ENCODE peak calls at places on chromosomes 13 and 19, in five cellular contexts. One of them, this sample, is unnamed.

GRCh38 chr13:75687145-75687763 is 51.1 kb downstream of the LMO7 start:
- DNase-seq in A549: peak; percentile 54
- DNase-seq in tibial nerve: no peak
- DNase-seq in transverse colon: no peak
- DNase-seq in esophagus muscularis mucosa: no peak
- DNase-seq in this sample: no peak

GRCh38 chr19:41564515-41565383 is 11.2 kb upstream of the CEACAM21 start:
- DNase-seq in A549: no peak
- DNase-seq in tibial nerve: no peak
- DNase-seq in transverse colon: no peak
- DNase-seq in esophagus muscularis mucosa: no peak
- DNase-seq in this sample: no peak

GRCh38 chr13:100550433-100550832 is 38.2 kb downstream of the GGACT start:
- DNase-seq in A549: no peak
- DNase-seq in tibial nerve: no peak
- DNase-seq in transverse colon: no peak
- DNase-seq in esophagus muscularis mucosa: no peak
- DNase-seq in this sample: no peak

GRCh38 chr19:3047307-3048189 is 14.7 kb downstream of the TLE5 start:
- DNase-seq in A549: peak; percentile 77
- DNase-seq in tibial nerve: peak; percentile 93
- DNase-seq in transverse colon: peak; percentile 92
- DNase-seq in esophagus muscularis mucosa: peak; percentile 97
- DNase-seq in this sample: peak; percentile 97

GRCh38 chr13:24650157-24650556 is 30.1 kb upstream of the ATP12A start:
- DNase-seq in A549: no peak
- DNase-seq in tibial nerve: no peak
- DNase-seq in transverse colon: no peak
- DNase-seq in esophagus muscularis mucosa: no peak
- DNase-seq in this sample: no peak

GRCh38 chr13:114067381-114067885 is 65.0 kb downstream of the RASA3 start:
- DNase-seq in A549: no peak
- DNase-seq in tibial nerve: no peak
- DNase-seq in transverse colon: no peak
- DNase-seq in esophagus muscularis mucosa: no peak
- DNase-seq in this sample: no peak

GRCh38 chr19:17346109-17346671 is 8.8 kb downstream of the GTPBP3 start:
- DNase-seq in A549: peak; percentile 67
- DNase-seq in tibial nerve: peak; percentile 80
- DNase-seq in transverse colon: peak; percentile 82
- DNase-seq in esophagus muscularis mucosa: no peak
- DNase-seq in this sample: no peak

GRCh38 chr13:51097353-51098043 is 13.6 kb downstream of the C13orf42 start:
- DNase-seq in A549: no peak
- DNase-seq in tibial nerve: no peak
- DNase-seq in transverse colon: no peak
- DNase-seq in esophagus muscularis mucosa: no peak
- DNase-seq in this sample: no peak

GRCh38 chr13:22114630-22115311 is 443.9 kb downstream of the FGF9 start:
- DNase-seq in A549: no peak
- DNase-seq in tibial nerve: peak; percentile 43
- DNase-seq in transverse colon: no peak
- DNase-seq in esophagus muscularis mucosa: no peak
- DNase-seq in this sample: no peak

GRCh38 chr19:16185123-16185924 is at the start of gene FAM32A:
- DNase-seq in A549: peak; percentile 98
- DNase-seq in tibial nerve: peak; percentile 99
- DNase-seq in transverse colon: peak; percentile 100
- DNase-seq in esophagus muscularis mucosa: peak; percentile 100
- DNase-seq in this sample: peak; percentile 100

GRCh38 chr19:56827708-56828107 is 12.8 kb downstream of the PEG3 start:
- DNase-seq in A549: no peak
- DNase-seq in tibial nerve: no peak
- DNase-seq in transverse colon: no peak
- DNase-seq in esophagus muscularis mucosa: no peak
- DNase-seq in this sample: no peak

GRCh38 chr19:44003461-44004134 is 841 bp downstream of the ZNF230 start:
- DNase-seq in A549: no peak
- DNase-seq in tibial nerve: no peak
- DNase-seq in transverse colon: peak; percentile 8
- DNase-seq in esophagus muscularis mucosa: peak; percentile 66
- DNase-seq in this sample: no peak

GRCh38 chr13:109465151-109465550 is 321.2 kb downstream of the IRS2 start:
- DNase-seq in A549: peak; percentile 18
- DNase-seq in tibial nerve: no peak
- DNase-seq in transverse colon: no peak
- DNase-seq in esophagus muscularis mucosa: no peak
- DNase-seq in this sample: no peak

GRCh38 chr19:43476606-43477005 is 11.2 kb upstream of the LYPD3 start:
- DNase-seq in A549: no peak
- DNase-seq in tibial nerve: no peak
- DNase-seq in transverse colon: no peak
- DNase-seq in esophagus muscularis mucosa: no peak
- DNase-seq in this sample: no peak

DNA sequence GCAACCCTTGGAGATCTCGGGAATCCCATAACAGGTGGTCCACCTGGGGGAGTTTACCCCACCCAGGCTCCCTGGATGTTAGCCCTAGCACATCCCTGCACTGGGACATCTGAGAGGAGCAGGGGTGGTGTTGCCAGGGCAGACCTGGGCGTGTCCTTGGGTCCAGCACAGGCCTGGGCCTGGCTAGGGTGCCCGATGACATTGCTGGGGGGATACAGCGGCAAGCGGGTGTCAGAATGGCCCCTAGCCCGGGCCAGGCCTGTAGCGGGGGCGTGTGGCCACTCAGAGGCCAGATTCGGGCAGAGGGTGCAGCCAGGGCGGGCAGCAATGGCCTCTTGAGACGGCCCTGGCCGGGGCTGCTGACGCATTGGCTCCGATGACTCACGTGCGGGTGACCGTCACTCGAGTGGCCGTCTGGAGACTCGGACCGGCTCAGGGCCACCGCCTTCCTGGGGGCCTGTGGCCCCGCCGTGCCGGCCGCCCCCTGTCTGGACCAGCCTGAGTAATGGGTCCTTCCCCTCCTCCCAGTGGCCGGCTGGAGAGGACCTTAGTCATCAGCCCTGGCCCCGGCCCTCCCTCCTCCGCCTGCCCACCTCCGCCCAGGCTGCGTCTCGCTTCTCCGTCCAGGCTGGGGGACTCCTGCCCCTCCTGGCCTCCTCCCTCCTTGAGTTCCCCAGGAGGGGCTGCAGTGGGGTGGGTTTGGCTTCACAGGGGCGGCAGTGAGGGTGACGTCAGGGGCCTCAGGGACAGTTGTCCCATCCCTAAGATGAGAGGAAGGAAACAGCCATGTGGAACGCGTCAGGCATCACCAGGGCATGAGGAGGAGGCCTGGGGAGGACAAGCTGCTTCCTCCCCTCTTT is 23.2 kb upstream of the CRTC1 start:
- DNase-seq in A549: peak; percentile 68
- DNase-seq in tibial nerve: peak; percentile 49
- DNase-seq in transverse colon: peak; percentile 28
- DNase-seq in esophagus muscularis mucosa: no peak
- DNase-seq in this sample: no peak
- H3K27ac ChIP-seq in A549: peak overlapping the region; percentile 84
- H3K27ac ChIP-seq in tibial nerve: peak overlapping the region; percentile 79
- H3K27ac ChIP-seq in transverse colon: peak overlapping the region; percentile 69
- H3K27ac ChIP-seq in esophagus muscularis mucosa: peak overlapping the region; percentile 78
- H3K27ac ChIP-seq in this sample: peak overlapping the region; percentile 73

GRCh38 chr19:29812080-29812880 is 489 bp downstream of the CCNE1 start:
- DNase-seq in A549: no peak
- DNase-seq in tibial nerve: no peak
- DNase-seq in transverse colon: peak; percentile 43
- DNase-seq in esophagus muscularis mucosa: no peak
- DNase-seq in this sample: no peak

GRCh38 chr19:29810504-29810871 is 1.3 kb upstream of the CCNE1 start:
- DNase-seq in A549: peak; percentile 47
- DNase-seq in tibial nerve: peak; percentile 21
- DNase-seq in transverse colon: peak; percentile 14
- DNase-seq in esophagus muscularis mucosa: no peak
- DNase-seq in this sample: no peak

GRCh38 chr19:29809795-29810503 is 1.8 kb upstream of the CCNE1 start:
- DNase-seq in A549: no peak
- DNase-seq in tibial nerve: no peak
- DNase-seq in transverse colon: no peak
- DNase-seq in esophagus muscularis mucosa: no peak
- DNase-seq in this sample: no peak

GRCh38 chr19:29812881-29813275 is 1.1 kb downstream of the CCNE1 start:
- DNase-seq in A549: no peak
- DNase-seq in tibial nerve: no peak
- DNase-seq in transverse colon: no peak
- DNase-seq in esophagus muscularis mucosa: no peak
- DNase-seq in this sample: no peak

GRCh38 chr19:29811125-29812079 is at the start of gene CCNE1:
- DNase-seq in A549: peak; percentile 90
- DNase-seq in tibial nerve: peak; percentile 91
- DNase-seq in transverse colon: peak; percentile 97
- DNase-seq in esophagus muscularis mucosa: peak; percentile 95
- DNase-seq in this sample: peak; percentile 94
- TF ChIP-seq POLR2A in A549: peak; percentile 61
- TF ChIP-seq POLR2A in tibial nerve: no peak
- TF ChIP-seq POLR2A in transverse colon: peak; percentile 34
- TF ChIP-seq POLR2A in esophagus muscularis mucosa: no peak
- TF ChIP-seq POLR2A in this sample: no peak

DNA sequence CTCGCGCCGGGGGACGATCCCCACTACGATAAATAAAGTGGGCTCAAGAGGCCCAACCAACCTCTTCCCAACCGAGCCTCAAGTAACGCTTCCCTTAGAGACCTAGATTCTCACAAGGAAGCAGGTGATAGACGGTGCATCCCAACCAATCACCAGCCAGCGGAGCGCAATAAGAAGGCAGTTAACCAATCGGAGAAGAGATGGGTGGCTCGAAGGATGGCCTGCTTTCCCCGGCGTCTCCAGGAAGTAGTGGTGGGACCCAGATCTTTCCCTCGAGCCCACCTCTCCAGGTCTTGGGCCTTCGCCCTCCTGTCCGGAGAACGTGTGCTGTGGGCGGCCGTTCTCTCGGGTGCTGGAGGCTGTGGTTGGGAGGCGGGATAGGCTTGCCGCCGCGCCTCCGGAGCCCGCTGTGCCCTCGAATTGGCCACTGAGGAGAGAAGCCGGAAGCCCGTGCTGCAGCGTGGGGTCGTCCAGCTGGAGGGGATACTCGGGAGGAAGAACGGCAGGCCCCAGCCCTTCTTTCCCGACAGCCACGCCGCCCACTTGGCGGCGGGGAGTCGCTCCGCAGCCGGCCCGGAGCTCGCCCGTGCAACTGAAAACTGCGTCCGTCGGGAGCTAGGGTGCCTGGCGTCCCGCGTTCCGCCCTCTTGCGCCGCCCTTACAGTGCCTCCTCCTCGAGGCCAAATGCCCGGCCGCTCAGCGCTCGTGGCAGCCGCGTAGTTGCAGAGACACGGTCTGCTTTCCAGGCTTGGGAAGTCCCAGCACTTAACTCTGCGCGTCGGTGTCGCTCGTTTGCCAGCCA is at the start of gene RNF6:
- DNase-seq in A549: peak; percentile 97
- DNase-seq in tibial nerve: peak; percentile 97
- DNase-seq in transverse colon: peak; percentile 94
- DNase-seq in esophagus muscularis mucosa: peak; percentile 98
- DNase-seq in this sample: peak; percentile 96
- TF ChIP-seq EP300 in A549: no peak
- TF ChIP-seq EP300 in tibial nerve: no peak
- TF ChIP-seq EP300 in transverse colon: no peak
- TF ChIP-seq EP300 in esophagus muscularis mucosa: no peak
- TF ChIP-seq EP300 in this sample: no peak

GRCh38 chr19:49559928-49560327 is 20.4 kb downstream of the NOSIP start:
- DNase-seq in A549: no peak
- DNase-seq in tibial nerve: no peak
- DNase-seq in transverse colon: no peak
- DNase-seq in esophagus muscularis mucosa: no peak
- DNase-seq in this sample: no peak
- H3K27ac ChIP-seq in A549: no peak overlapping the region
- H3K27ac ChIP-seq in tibial nerve: peak overlapping the region; percentile 77
- H3K27ac ChIP-seq in transverse colon: peak overlapping the region; percentile 92
- H3K27ac ChIP-seq in esophagus muscularis mucosa: no peak overlapping the region
- H3K27ac ChIP-seq in this sample: no peak overlapping the region

DNA sequence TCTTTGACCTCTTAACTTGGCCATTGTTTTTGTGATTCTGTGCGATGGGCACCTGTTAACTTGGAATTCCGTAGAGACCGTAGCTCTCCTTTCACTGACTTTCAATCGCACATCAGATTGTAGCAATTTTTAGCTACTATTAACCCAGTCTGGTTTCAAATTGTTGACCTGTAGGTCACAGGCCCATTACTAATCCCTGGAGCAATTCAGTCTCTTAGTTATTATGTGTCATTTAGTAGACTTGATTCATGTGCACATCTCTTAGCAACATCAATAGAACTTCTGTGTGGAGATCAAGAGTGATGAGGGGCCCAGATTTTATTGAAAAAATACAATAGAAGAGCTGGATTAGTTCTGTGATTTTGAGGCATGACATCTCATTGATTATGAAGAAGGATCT is 549.6 kb upstream of the SLC10A2 start:
- DNase-seq in A549: no peak
- DNase-seq in tibial nerve: no peak
- DNase-seq in transverse colon: no peak
- DNase-seq in esophagus muscularis mucosa: no peak
- DNase-seq in this sample: no peak
- TF ChIP-seq POLR2A in A549: no peak
- TF ChIP-seq POLR2A in tibial nerve: no peak
- TF ChIP-seq POLR2A in transverse colon: no peak
- TF ChIP-seq POLR2A in esophagus muscularis mucosa: no peak
- TF ChIP-seq POLR2A in this sample: no peak

This sample was measured in suprapubic skin.